ENCODE peak calls at places on chromosomes 16 and 17, in four cellular contexts. J is HCT116, G is colonic mucosa, C is K562. B is an unnamed sample. For H3K4me1, the result is how much of the 10 kb centered on the place peaks cover.

GRCh38 chr17:9576521-9577401 is at the start of gene CFAP52:
- DNase-seq in G (peak), J (peak), C (peak), B (peak)

GRCh38 chr17:2337811-2338657 is 733 bp downstream of the SGSM2 start:
- DNase-seq in C (peak), J (no peak), G (peak), B (no peak)

GRCh38 chr17:51442112-51442865 is 181.9 kb downstream of the UTP18 start:
- DNase-seq in C (no peak), J (no peak), G (no peak), B (no peak)

GRCh38 chr16:56647641-56648431 is 3.9 kb upstream of the MT1B start:
- DNase-seq in J (no peak), G (peak), C (peak), B (no peak)

GRCh38 chr17:41360291-41360995 is 9.2 kb downstream of the KRT33B start:
- DNase-seq in J (no peak), G (no peak), C (no peak), B (no peak)

GRCh38 chr16:49857423-49858181 is 1.7 kb upstream of the ZNF423 start:
- DNase-seq in C (peak), J (peak), G (peak), B (peak)

GRCh38 chr17:21170829-21171228 is 43.1 kb downstream of the TMEM11 start:
- DNase-seq in J (no peak), C (no peak), G (no peak), B (no peak)

GRCh38 chr17:18259621-18260331 is 686 bp upstream of the MIEF2 start:
- DNase-seq in G (no peak), C (no peak), J (peak), B (no peak)

GRCh38 chr17:38967290-38967738 is at the start of gene FBXO47:
- DNase-seq in C (peak), J (no peak), G (peak), B (peak)

GRCh38 chr17:56203430-56203829 is 50.2 kb downstream of the ANKFN1 start:
- DNase-seq in G (no peak), C (peak), J (peak), B (no peak)

GRCh38 chr17:2111691-2112090 is 56.8 kb downstream of the HIC1 start:
- DNase-seq in C (no peak), J (no peak), G (no peak), B (no peak)

GRCh38 chr17:6088141-6088540 is 18.0 kb downstream of the WSCD1 start:
- DNase-seq in G (no peak), C (no peak), J (no peak), B (no peak)

GRCh38 chr17:33039874-33040273 is 48.2 kb downstream of the SPACA3 start:
- DNase-seq in G (peak), J (no peak), C (no peak), B (no peak)

GRCh38 chr16:76932541-76933211 is 258.3 kb upstream of the MON1B start:
- DNase-seq in C (no peak), J (no peak), G (no peak), B (no peak)

GRCh38 chr17:17921192-17922082 is 50.8 kb downstream of the TOM1L2 start:
- DNase-seq in G (no peak), J (peak), C (peak), B (peak)

GRCh38 chr16:51876934-51877333 is 670.0 kb downstream of the TOX3 start:
- DNase-seq in J (no peak), C (no peak), G (no peak), B (no peak)

GRCh38 chr17:36493956-36494355 is 7.5 kb downstream of the ZNHIT3 start:
- DNase-seq in C (no peak), J (no peak), G (no peak), B (no peak)

GRCh38 chr16:4521971-4522623 is 16.5 kb downstream of the CDIP1 start:
- DNase-seq in G (no peak), J (no peak), C (no peak), B (no peak)

GRCh38 chr17:37291351-37291750 is 84.4 kb upstream of the C17orf78 start:
- DNase-seq in J (no peak), C (no peak), G (no peak), B (no peak)

GRCh38 chr17:71313866-71314265 is 807.0 kb upstream of the SOX9 start:
- DNase-seq in G (no peak), C (no peak), J (no peak), B (no peak)

GRCh38 chr16:4591706-4592470 is 22.8 kb downstream of the UBALD1 start:
- DNase-seq in G (no peak), C (no peak), J (no peak), B (no peak)

GRCh38 chr17:35749560-35750412 is 3.3 kb downstream of the GAS2L2 start:
- DNase-seq in C (peak), G (no peak), J (no peak), B (no peak)

GRCh38 chr16:63005356-63005755 is 969.1 kb upstream of the CDH8 start:
- DNase-seq in G (no peak), C (no peak), J (no peak), B (no peak)

GRCh38 chr17:31857920-31858646 is 961 bp downstream of the COPRS start:
- DNase-seq in G (no peak), C (no peak), J (no peak), B (no peak)

GRCh38 chr17:59893617-59894100 is 738 bp downstream of the RPS6KB1 start:
- DNase-seq in G (peak), J (no peak), C (no peak), B (peak)

GRCh38 chr17:42310281-42311156 is 22.2 kb downstream of the STAT5A start:
- DNase-seq in G (no peak), J (no peak), C (peak), B (no peak)

GRCh38 chr17:15490634-15491261 is 23.3 kb upstream of the CDRT4 start:
- DNase-seq in J (peak), C (peak), G (peak), B (peak)

GRCh38 chr17:50935201-50936124 is 69.3 kb upstream of the TOB1 start:
- DNase-seq in C (no peak), G (no peak), J (no peak), B (no peak)

GRCh38 chr17:72510454-72511016 is 389.7 kb downstream of the SOX9 start:
- DNase-seq in J (no peak), G (no peak), C (no peak), B (no peak)

GRCh38 chr17:78343099-78343432 is 16.8 kb downstream of the SOCS3 start:
- DNase-seq in C (no peak), J (peak), G (no peak), B (no peak)

GRCh38 chr16:21190013-21190412 is 21.4 kb downstream of the ZP2 start:
- DNase-seq in J (no peak), C (no peak), G (no peak), B (no peak)

GRCh38 chr17:35164716-35165115 is 17.1 kb downstream of the UNC45B start:
- DNase-seq in J (no peak), G (no peak), C (no peak), B (no peak)

GRCh38 chr16:85257483-85257882 is 145.2 kb upstream of the CIBAR2 start:
- DNase-seq in G (no peak), C (no peak), J (no peak), B (no peak)

GRCh38 chr16:57920891-57921240 is 50.1 kb downstream of the CNGB1 start:
- DNase-seq in J (no peak), C (no peak), G (no peak), B (no peak)
- H3K9ac ChIP-seq in J (no peak), C (no peak), G (no peak), B (no peak)

GRCh38 chr17:7218166-7218565 is 1.5 kb downstream of the DLG4 start:
- DNase-seq in C (no peak), J (no peak), G (no peak), B (no peak)
- H3K4me1 ChIP-seq in C (half or more), J (under half), G (under half), B (under half)

DNA sequence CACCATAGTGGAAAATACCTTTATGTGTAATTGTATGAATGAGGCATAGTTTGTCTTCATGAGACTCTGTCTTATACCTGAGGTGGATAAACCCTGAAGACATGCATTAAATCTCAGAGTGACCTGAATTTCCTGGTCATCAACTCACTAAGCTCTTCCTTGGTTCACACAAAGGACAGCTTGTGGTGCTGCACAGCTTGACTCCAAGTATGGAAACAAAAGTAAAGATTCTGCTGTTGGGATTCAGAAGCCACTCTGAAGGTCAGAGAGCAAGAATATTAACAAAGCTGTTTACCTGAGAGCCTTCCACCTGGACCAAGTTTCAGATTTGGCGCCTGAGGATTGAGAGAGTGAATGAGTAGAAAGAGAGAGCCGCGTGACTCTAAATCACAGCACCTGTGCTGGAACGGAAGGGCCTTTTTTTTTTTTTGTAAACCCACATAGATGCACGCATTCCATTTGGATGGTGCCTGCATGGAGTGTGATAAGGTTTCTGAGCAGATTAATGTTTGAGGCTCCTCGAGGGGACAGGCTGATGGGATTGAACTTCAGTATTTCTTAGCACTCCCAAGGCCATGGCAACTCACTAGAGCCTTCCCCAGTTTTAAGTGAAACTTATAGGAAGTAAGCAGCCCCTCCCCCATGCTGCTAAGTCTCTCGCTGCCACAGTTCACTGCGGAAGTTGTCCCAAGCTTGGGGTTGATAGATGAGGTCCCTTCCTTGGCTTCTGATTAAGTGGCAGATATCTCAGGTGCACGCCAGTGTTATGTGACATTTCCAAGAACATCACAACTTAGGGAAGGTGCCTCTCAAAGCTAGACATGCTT is 28.7 kb downstream of the CALB2 start:
- DNase-seq in J (no peak), G (no peak), C (no peak), B (peak)
- H3K9ac ChIP-seq in J (no peak), G (no peak), C (no peak), B (no peak)

GRCh38 chr17:27438631-27439030 is 17.6 kb upstream of the KSR1 start:
- DNase-seq in J (no peak), C (no peak), G (no peak), B (no peak)
- H3K4me1 ChIP-seq in J (under half), C (under half), G (under half), B (under half)

DNA sequence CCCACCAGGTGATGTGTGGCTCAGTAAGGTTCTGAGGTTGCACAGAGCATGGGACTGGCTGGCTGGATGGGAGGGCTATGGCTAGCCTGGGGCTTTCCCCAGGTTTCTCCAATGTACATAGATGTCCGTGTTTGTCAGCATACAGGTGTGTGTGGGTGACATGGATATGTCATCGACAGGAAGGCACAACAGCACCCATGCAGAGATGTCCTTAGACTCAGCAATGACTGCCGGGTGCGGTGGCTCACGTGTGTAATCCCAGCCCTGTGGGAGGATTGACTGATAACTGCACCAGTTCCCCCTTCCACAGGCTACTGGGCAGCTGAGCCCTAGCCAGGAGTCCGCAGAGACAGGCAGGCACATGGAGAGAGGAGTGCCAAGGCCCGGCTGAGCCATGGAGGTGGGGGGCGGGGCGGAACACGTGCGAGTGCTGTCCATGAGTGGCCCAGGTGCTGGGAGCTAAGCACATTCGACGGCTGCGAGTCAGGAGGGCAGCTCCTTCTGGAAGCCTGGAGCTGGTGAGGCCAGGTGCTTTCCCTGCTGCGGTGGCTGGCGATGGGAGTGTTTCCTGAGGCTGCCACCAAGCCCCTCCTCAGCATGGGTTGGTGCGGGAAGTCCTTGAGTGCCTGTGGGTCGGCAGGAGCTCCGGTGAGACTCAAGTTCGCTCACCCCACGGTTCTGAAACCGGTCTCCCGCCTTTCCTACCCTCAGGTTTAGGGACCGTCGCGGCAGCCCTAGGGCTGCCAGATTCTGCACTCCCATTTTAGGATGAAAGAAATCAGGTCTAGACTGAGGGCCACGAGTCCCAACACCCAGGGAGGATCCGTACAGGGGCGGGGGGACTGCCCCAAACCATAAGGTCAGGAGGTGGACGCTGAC is 858 bp upstream of the ASPSCR1 start:
- DNase-seq in G (peak), C (peak), J (no peak), B (no peak)
- H3K9ac ChIP-seq in G (peak), C (peak), J (peak), B (peak)

GRCh38 chr16:29947897-29948296 is 14.0 kb upstream of the TMEM219 start:
- DNase-seq in G (no peak), J (no peak), C (no peak), B (no peak)

GRCh38 chr16:29950806-29951461 is 10.9 kb upstream of the TMEM219 start:
- DNase-seq in C (no peak), G (no peak), J (no peak), B (no peak)

DNA sequence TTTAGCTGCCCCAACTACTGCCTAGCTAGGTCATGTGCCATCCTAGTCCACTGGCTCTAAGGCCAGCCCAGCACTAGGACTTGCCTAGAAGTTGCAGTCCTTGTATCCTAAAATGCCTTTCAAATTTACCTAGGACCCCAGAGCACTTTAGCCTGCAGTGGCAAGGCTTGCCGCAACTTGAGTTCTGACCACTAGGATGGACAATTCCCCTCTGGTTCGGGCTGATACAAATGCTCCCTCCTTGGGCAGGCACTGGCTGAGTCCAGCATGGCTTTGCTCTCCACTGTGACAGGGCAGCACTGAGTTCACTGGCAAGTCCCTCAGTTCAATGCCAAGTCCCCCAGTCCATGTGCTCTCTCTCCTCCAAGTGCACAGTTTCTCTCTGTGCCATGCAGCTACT is 9.9 kb upstream of the TMEM219 start:
- DNase-seq in G (no peak), C (no peak), J (no peak), B (no peak)
- H3K4me1 ChIP-seq in G (under half), C (under half), J (under half), B (under half)

DNA sequence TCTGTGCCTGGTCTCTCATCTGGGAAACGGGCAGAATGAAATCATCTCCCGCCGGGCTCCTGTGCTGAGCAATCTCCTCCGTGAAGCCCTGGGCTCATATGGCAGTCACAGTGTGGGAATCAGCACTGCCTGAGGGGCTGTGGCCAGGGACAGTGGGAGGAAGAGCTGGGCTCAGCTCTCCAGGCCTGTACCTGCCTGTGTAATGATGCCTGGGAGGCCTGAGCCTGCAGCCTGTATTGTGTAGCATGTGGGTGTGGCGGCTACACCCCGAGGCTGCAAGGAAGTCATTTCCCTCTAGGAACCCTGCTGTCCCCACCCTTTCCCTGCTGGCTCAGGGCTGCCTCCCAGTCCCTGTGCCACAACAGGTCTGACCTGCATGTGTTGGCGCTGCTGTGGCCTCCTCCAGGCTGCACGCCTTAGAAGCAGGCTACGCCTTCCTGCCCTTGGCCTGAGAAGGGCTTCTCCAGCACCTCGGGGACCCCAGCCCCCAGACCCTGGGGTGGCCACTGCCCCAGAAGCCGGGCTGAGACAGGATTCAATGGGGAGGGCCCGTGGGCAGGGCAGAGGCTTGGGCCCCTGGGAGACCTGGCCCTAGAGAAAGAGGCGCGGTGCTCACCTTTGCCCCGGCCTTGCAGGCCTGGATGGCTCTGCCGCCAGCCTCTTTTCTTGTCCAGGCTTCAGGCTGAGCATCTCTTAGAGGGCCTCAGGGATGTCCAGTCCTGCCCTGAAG is 2.1 kb downstream of the ITGB4 start:
- DNase-seq in J (no peak), G (peak), C (no peak), B (no peak)
- H3K9ac ChIP-seq in J (peak), G (peak), C (peak), B (peak)

GRCh38 chr16:68328860-68329370 is 18.1 kb downstream of the PRMT7 start:
- DNase-seq in G (no peak), J (no peak), C (no peak), B (no peak)

GRCh38 chr16:68331879-68332410 is 21.1 kb downstream of the PRMT7 start:
- DNase-seq in C (no peak), J (no peak), G (no peak), B (no peak)

GRCh38 chr16:68335175-68335574 is 24.4 kb downstream of the PRMT7 start:
- DNase-seq in G (no peak), C (no peak), J (no peak), B (no peak)

GRCh38 chr16:68328151-68328859 is 17.5 kb downstream of the PRMT7 start:
- DNase-seq in G (peak), J (peak), C (peak), B (peak)

DNA sequence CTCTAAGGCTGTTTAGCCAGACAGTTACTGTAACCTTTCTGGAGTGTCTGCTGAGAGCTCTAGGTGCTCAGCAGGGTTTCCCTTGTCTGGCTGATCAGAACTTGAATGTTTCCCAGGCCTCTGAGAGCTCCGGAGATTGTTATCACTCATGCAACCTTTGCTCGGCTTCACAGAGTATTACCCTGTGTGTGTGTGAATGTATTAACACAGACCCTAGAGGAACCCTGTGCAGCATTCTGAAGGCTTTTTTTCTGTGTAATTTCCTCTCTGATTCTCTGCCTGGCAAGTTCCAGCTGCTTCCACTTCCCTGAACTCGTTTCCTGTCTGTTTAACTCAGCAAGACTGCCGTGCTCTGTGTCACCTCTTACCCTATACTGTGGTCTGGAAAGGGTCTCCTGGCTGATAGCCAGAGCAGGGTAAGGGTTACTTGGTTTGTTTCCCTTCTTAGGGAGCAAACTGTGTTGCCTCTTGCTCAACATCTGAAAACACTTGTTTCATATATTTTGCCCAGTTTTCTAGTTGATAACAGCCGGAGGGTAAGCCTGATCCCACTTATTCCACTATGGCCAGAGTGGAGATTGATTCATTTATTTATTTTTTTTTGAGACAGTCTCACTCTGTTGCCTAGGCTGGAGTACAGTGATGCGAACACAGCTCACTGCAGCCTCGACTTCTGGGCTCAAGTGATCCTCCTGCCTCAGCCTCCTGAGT is 21.7 kb downstream of the PRMT7 start:
- DNase-seq in G (no peak), C (no peak), J (no peak), B (no peak)
- H3K4me1 ChIP-seq in G (under half), C (under half), J (under half), B (under half)

B was measured in NT2/D1.